ENCODE peak calls at places on chromosomes 12 and 14, in five cellular contexts. Y is activated CD8-positive, alpha-beta T cell treated with anti-CD3 and anti-CD28 coated beads, Interleukin-2, amount 10 ng/mL, durations not matched to agents 7 days and 5 days; D is stomach; E is GM03348; Z is T-helper 9 cell. T is an unnamed sample.

GRCh38 chr12:57165741-57166140 is 18.3 kb upstream of the LRP1-AS start:
- DNase-seq in D (no peak), E (no peak), Y (no peak), Z (no peak), T (no peak)

GRCh38 chr14:106665814-106666213 is 1139.4 kb downstream of the TMEM121 start:
- DNase-seq in Z (no peak), Y (no peak), E (no peak), D (no peak), T (no peak)

GRCh38 chr14:93965287-93965821 is 11.0 kb downstream of the ASB2 start:
- DNase-seq in Y (no peak), D (no peak), E (peak; percentile 83), Z (no peak), T (no peak)

GRCh38 chr12:128914908-128915563 is 61.8 kb downstream of the GLT1D1 start:
- DNase-seq in Z (no peak), E (no peak), D (no peak), Y (peak; percentile 76), T (no peak)

GRCh38 chr14:53807580-53807979 is 149.0 kb downstream of the BMP4 start:
- DNase-seq in D (no peak), Y (no peak), Z (no peak), E (no peak), T (no peak)

GRCh38 chr12:8452976-8453616 is 2.7 kb upstream of the CLEC6A start:
- DNase-seq in Y (no peak), D (no peak), Z (no peak), E (no peak), T (no peak)

GRCh38 chr12:124883263-124883876 is 19.7 kb upstream of the SCARB1 start:
- DNase-seq in D (no peak), Z (no peak), Y (no peak), E (no peak), T (no peak)

GRCh38 chr12:94889512-94890210 is 113.8 kb downstream of the NDUFA12 start:
- DNase-seq in D (no peak), E (no peak), Y (no peak), Z (no peak), T (no peak)

GRCh38 chr12:64006211-64006610 is 161.7 kb downstream of the SRGAP1 start:
- DNase-seq in Y (no peak), E (peak; percentile 49), Z (no peak), D (no peak), T (no peak)

GRCh38 chr14:31336646-31337045 is 83.7 kb downstream of the HEATR5A start:
- DNase-seq in E (no peak), D (no peak), Z (no peak), Y (no peak), T (no peak)

GRCh38 chr14:71246539-71246938 is 339.3 kb downstream of the PCNX1 start:
- DNase-seq in Y (peak; percentile 58), Z (no peak), E (no peak), D (no peak), T (no peak)

GRCh38 chr12:32589165-32589891 is 89.8 kb upstream of the DNM1L start:
- DNase-seq in D (no peak), E (no peak), Z (no peak), Y (peak; percentile 52), T (no peak)

GRCh38 chr12:47394070-47394469 is 311.8 kb downstream of the RPAP3 start:
- DNase-seq in Z (no peak), Y (no peak), E (no peak), D (no peak), T (no peak)

GRCh38 chr12:89080797-89081470 is 271.4 kb downstream of the DUSP6 start:
- DNase-seq in E (no peak), Y (no peak), Z (no peak), D (no peak), T (no peak)

GRCh38 chr12:122834921-122835692 is at the start of gene HIP1R:
- DNase-seq in Z (peak; percentile 63), D (peak; percentile 64), E (peak; percentile 90), Y (peak; percentile 63), T (no peak)

GRCh38 chr14:32513571-32514009 is 184.5 kb downstream of the AKAP6 start:
- DNase-seq in Z (no peak), Y (no peak), E (no peak), D (no peak), T (no peak)

GRCh38 chr14:34715108-34715863 is 893 bp upstream of the CFL2 start:
- DNase-seq in E (no peak), Y (no peak), Z (no peak), D (no peak), T (no peak)

GRCh38 chr14:104238424-104239184 is 100.2 kb downstream of the KIF26A start:
- DNase-seq in Z (no peak), Y (no peak), E (no peak), D (peak; percentile 13), T (no peak)

GRCh38 chr14:102431751-102432150 is 69.0 kb downstream of the TECPR2 start:
- DNase-seq in E (no peak), Y (no peak), Z (no peak), D (no peak), T (no peak)

GRCh38 chr14:85079842-85080741 is 449.9 kb upstream of the FLRT2 start:
- DNase-seq in D (no peak), Z (no peak), E (no peak), Y (no peak), T (no peak)

GRCh38 chr14:93036652-93037341 is 78.9 kb downstream of the ITPK1 start:
- DNase-seq in Z (no peak), E (no peak), D (no peak), Y (no peak), T (no peak)

GRCh38 chr14:65290830-65291229 is 121.7 kb upstream of the FUT8 start:
- DNase-seq in D (no peak), Y (no peak), Z (no peak), E (peak; percentile 86), T (no peak)

T was measured in omental fat pad.